ENCODE peak calls at places on chromosomes 16 and 17, in eight cellular contexts. T is midbrain; U is NCI-H1048; N is AG09319; E is HuH-7; A is AG04449; K is activated CD8-positive, alpha-beta T cell treated with anti-CD3 and anti-CD28 coated beads for 36 hours; L is chondrocyte. P is an unnamed sample.

GRCh38 chr16:78443780-78444422 is 344.4 kb downstream of the WWOX start:
- DNase-seq in T (no peak), U (no peak), N (no peak), E (no peak), A (no peak), K (no peak), L (no peak), P (no peak)

GRCh38 chr17:20213429-20213828 is 204.3 kb downstream of the SPECC1 start:
- DNase-seq in T (no peak), U (no peak), N (no peak), E (no peak), A (no peak), K (no peak), L (no peak), P (no peak)

GRCh38 chr17:36142230-36142629 is 34.2 kb downstream of the TBC1D3B start:
- DNase-seq in T (no peak), U (no peak), N (no peak), E (no peak), A (no peak), K (no peak), L (no peak), P (peak)

GRCh38 chr16:49839462-49839825 is 16.5 kb downstream of the ZNF423 start:
- DNase-seq in T (no peak), U (no peak), N (no peak), E (no peak), A (no peak), K (no peak), L (no peak), P (no peak)

GRCh38 chr17:7293821-7294613 is 422 bp downstream of the YBX2 start:
- DNase-seq in T (no peak), U (no peak), N (no peak), E (no peak), A (no peak), K (peak), L (no peak), P (peak)

GRCh38 chr16:69935278-69935711 is 15.8 kb upstream of the CLEC18A start:
- DNase-seq in T (no peak), U (no peak), N (no peak), E (no peak), A (no peak), K (no peak), L (peak), P (no peak)

GRCh38 chr17:79033741-79034501 is 10.0 kb downstream of the C1QTNF1 start:
- DNase-seq in T (peak), U (no peak), N (no peak), E (no peak), A (no peak), K (no peak), L (no peak), P (peak)

GRCh38 chr16:11632455-11632921 is 35.8 kb upstream of the SNN start:
- DNase-seq in T (no peak), U (no peak), N (peak), E (no peak), A (peak), K (no peak), L (no peak), P (peak)

GRCh38 chr16:47584464-47585225 is 123.5 kb downstream of the PHKB start:
- DNase-seq in T (no peak), U (no peak), N (no peak), E (no peak), A (no peak), K (no peak), L (no peak), P (no peak)

GRCh38 chr16:12625068-12625467 is 178.6 kb downstream of the CPPED1 start:
- DNase-seq in T (no peak), U (no peak), N (no peak), E (no peak), A (no peak), K (peak), L (no peak), P (peak)

GRCh38 chr17:67608691-67609090 is 109.0 kb upstream of the NOL11 start:
- DNase-seq in T (no peak), U (no peak), N (no peak), E (no peak), A (peak), K (no peak), L (no peak), P (no peak)

GRCh38 chr16:3788711-3789374 is 71.5 kb upstream of the TRAP1 start:
- DNase-seq in T (no peak), U (no peak), N (no peak), E (no peak), A (no peak), K (no peak), L (no peak), P (no peak)

GRCh38 chr16:23491490-23492391 is 18.6 kb downstream of the GGA2 start:
- DNase-seq in T (no peak), U (no peak), N (no peak), E (no peak), A (no peak), K (no peak), L (no peak), P (no peak)

GRCh38 chr16:47320546-47321315 is 140.1 kb downstream of the ITFG1 start:
- DNase-seq in T (no peak), U (no peak), N (no peak), E (no peak), A (no peak), K (no peak), L (no peak), P (no peak)

GRCh38 chr16:3745751-3746355 is 28.5 kb upstream of the TRAP1 start:
- DNase-seq in T (peak), U (no peak), N (no peak), E (no peak), A (no peak), K (no peak), L (no peak), P (no peak)

GRCh38 chr16:9077001-9077809 is 14.2 kb upstream of the HAPSTR1 start:
- DNase-seq in T (no peak), U (no peak), N (no peak), E (no peak), A (peak), K (peak), L (no peak), P (no peak)

GRCh38 chr16:58684001-58684353 is 593 bp downstream of the SLC38A7 start:
- DNase-seq in T (no peak), U (no peak), N (no peak), E (no peak), A (no peak), K (no peak), L (no peak), P (no peak)

GRCh38 chr17:39828443-39828842 is 35.7 kb downstream of the IKZF3 start:
- DNase-seq in T (no peak), U (no peak), N (no peak), E (no peak), A (no peak), K (no peak), L (no peak), P (no peak)

GRCh38 chr16:64964126-64964540 is 157.7 kb downstream of the CDH11 start:
- DNase-seq in T (no peak), U (no peak), N (no peak), E (no peak), A (peak), K (no peak), L (no peak), P (no peak)